ENCODE peak calls at places on chromosomes 7 and 10, in eight cellular contexts. M, G, T, L, Y, I, K and D are unnamed samples.

GRCh38 chr7:106337754-106338153 is 53.0 kb upstream of the NAMPT start:
- DNase-seq in L (no peak), Y (no peak), G (no peak), T (no peak), K (no peak), M (no peak), I (no peak), D (no peak)

GRCh38 chr10:132632091-132632561 is 94.5 kb downstream of the INPP5A start:
- DNase-seq in G (no peak), M (no peak), I (no peak), L (no peak), K (no peak), Y (no peak), T (no peak), D (no peak)

GRCh38 chr7:137753067-137753466 is 93.7 kb downstream of the DGKI start:
- DNase-seq in Y (no peak), K (no peak), I (no peak), T (no peak), G (peak; percentile 18), M (no peak), L (no peak), D (no peak)

GRCh38 chr7:51455948-51456347 is 139.3 kb upstream of the COBL start:
- DNase-seq in T (peak; percentile 91), M (no peak), L (no peak), I (no peak), K (no peak), G (peak; percentile 37), Y (no peak), D (no peak)

GRCh38 chr10:95474228-95475002 is 86.8 kb downstream of the SORBS1 start:
- DNase-seq in L (no peak), Y (no peak), G (peak; percentile 19), I (no peak), K (no peak), M (no peak), T (peak; percentile 36), D (no peak)

GRCh38 chr7:34849163-34849960 is 187.9 kb downstream of the DPY19L1 start:
- DNase-seq in M (peak; percentile 27), T (no peak), Y (no peak), L (no peak), I (peak; percentile 43), K (no peak), G (no peak), D (no peak)

GRCh38 chr10:44935201-44935960 is 24.2 kb upstream of the RASSF4 start:
- DNase-seq in K (no peak), M (no peak), L (no peak), G (no peak), I (peak; percentile 81), T (no peak), Y (no peak), D (no peak)

GRCh38 chr10:68353537-68353936 is 20.8 kb upstream of the PBLD start:
- DNase-seq in Y (no peak), L (no peak), G (no peak), M (no peak), I (no peak), T (no peak), K (no peak), D (no peak)

GRCh38 chr7:41529831-41530230 is 173.1 kb downstream of the INHBA start:
- DNase-seq in I (no peak), K (no peak), M (no peak), T (no peak), G (no peak), Y (no peak), L (no peak), D (no peak)

GRCh38 chr7:98992076-98992475 is 113.7 kb downstream of the TRRAP start:
- DNase-seq in M (no peak), I (no peak), K (no peak), T (no peak), G (no peak), Y (no peak), L (no peak), D (no peak)

GRCh38 chr7:18675579-18675978 is 180.0 kb downstream of the HDAC9 start:
- DNase-seq in I (no peak), T (no peak), G (no peak), L (no peak), K (no peak), Y (no peak), M (no peak), D (no peak)

GRCh38 chr10:129966370-129966769 is 2.3 kb upstream of the EBF3 start:
- DNase-seq in M (no peak), L (no peak), G (no peak), I (no peak), K (peak; percentile 23), T (no peak), Y (no peak), D (no peak)

GRCh38 chr7:92013611-92014010 is 72.9 kb downstream of the AKAP9 start:
- DNase-seq in M (no peak), K (no peak), L (no peak), T (no peak), Y (no peak), G (no peak), I (no peak), D (no peak)

GRCh38 chr10:109773818-109774440 is 149.4 kb downstream of the XPNPEP1 start:
- DNase-seq in Y (no peak), L (no peak), M (peak; percentile 7), G (no peak), K (peak; percentile 76), I (peak; percentile 58), T (no peak), D (peak; percentile 20)

GRCh38 chr7:155363852-155364600 is 66.3 kb downstream of the INSIG1 start:
- DNase-seq in K (no peak), L (no peak), M (no peak), Y (no peak), G (no peak), T (no peak), I (no peak), D (no peak)

GRCh38 chr7:129864042-129864441 is 88.7 kb downstream of the UBE2H start:
- DNase-seq in K (no peak), I (no peak), L (no peak), Y (no peak), G (no peak), T (no peak), M (no peak), D (no peak)

GRCh38 chr7:128842674-128843641 is 12.8 kb downstream of the FLNC start:
- DNase-seq in I (no peak), T (no peak), G (no peak), L (no peak), M (no peak), Y (no peak), K (no peak), D (no peak)

GRCh38 chr10:133124357-133125211 is 35.4 kb upstream of the KNDC1 start:
- DNase-seq in I (no peak), L (no peak), K (no peak), Y (no peak), G (no peak), M (peak; percentile 81), T (no peak), D (peak; percentile 96)

GRCh38 chr7:122255454-122255853 is 49.1 kb downstream of the FEZF1 start:
- DNase-seq in L (no peak), T (no peak), K (no peak), Y (no peak), I (no peak), G (no peak), M (no peak), D (no peak)

GRCh38 chr10:103281753-103282152 is 4.8 kb downstream of the INA start:
- DNase-seq in L (no peak), I (no peak), M (no peak), T (peak; percentile 40), G (peak; percentile 73), Y (no peak), K (peak; percentile 70), D (peak; percentile 84)

GRCh38 chr7:128215739-128216138 is 25.3 kb upstream of the LEP start:
- DNase-seq in T (no peak), L (no peak), I (no peak), Y (no peak), K (no peak), G (no peak), M (no peak), D (no peak)

GRCh38 chr7:102208826-102209225 is 77.8 kb upstream of the SH2B2 start:
- DNase-seq in Y (no peak), I (no peak), T (peak; percentile 60), G (peak; percentile 3), K (no peak), M (no peak), L (no peak), D (no peak)

GRCh38 chr7:723541-723940 is 3.0 kb upstream of the DNAAF5 start:
- DNase-seq in Y (no peak), K (no peak), G (no peak), L (no peak), I (no peak), M (no peak), T (no peak), D (peak; percentile 12)

GRCh38 chr10:23514321-23514720 is 75.4 kb downstream of the OTUD1 start:
- DNase-seq in T (no peak), K (no peak), I (peak; percentile 77), G (no peak), L (no peak), M (no peak), Y (no peak), D (no peak)

GRCh38 chr7:105828141-105828540 is 48.3 kb downstream of the ATXN7L1 start:
- DNase-seq in T (no peak), L (no peak), G (no peak), M (no peak), I (no peak), Y (no peak), K (no peak), D (no peak)

GRCh38 chr10:103106556-103106955 is 86.5 kb downstream of the NT5C2 start:
- DNase-seq in K (no peak), G (no peak), I (no peak), T (no peak), M (no peak), L (no peak), Y (no peak), D (no peak)

GRCh38 chr10:7902413-7902812 is 84.1 kb downstream of the TAF3 start:
- DNase-seq in G (no peak), K (no peak), T (no peak), I (no peak), L (no peak), M (no peak), Y (no peak), D (no peak)

GRCh38 chr10:63120554-63120953 is 12.6 kb upstream of the NRBF2 start:
- DNase-seq in Y (no peak), K (peak; percentile 91), M (no peak), I (no peak), G (no peak), L (no peak), T (no peak), D (no peak)

GRCh38 chr7:158474488-158474887 is 113.1 kb downstream of the PTPRN2 start:
- DNase-seq in M (no peak), G (no peak), K (no peak), I (no peak), L (no peak), T (no peak), Y (no peak), D (no peak)

GRCh38 chr7:128201067-128201689 is 39.9 kb upstream of the LEP start:
- DNase-seq in K (no peak), M (no peak), I (no peak), T (no peak), L (peak; percentile 4), G (no peak), Y (no peak), D (peak; percentile 99)

GRCh38 chr7:80724249-80724871 is 85.9 kb downstream of the CD36 start:
- DNase-seq in G (no peak), L (no peak), M (no peak), T (no peak), I (peak; percentile 30), Y (no peak), K (no peak), D (no peak)

GRCh38 chr7:27947581-27948278 is 207.8 kb downstream of the TAX1BP1 start:
- DNase-seq in G (no peak), Y (no peak), I (peak; percentile 51), L (no peak), T (no peak), K (no peak), M (no peak), D (no peak)

GRCh38 chr10:131406676-131407392 is 95.3 kb upstream of the TCERG1L start:
- DNase-seq in M (no peak), T (no peak), Y (no peak), G (no peak), I (no peak), K (no peak), L (no peak), D (peak; percentile 54)

GRCh38 chr10:92102601-92103213 is 179.1 kb downstream of the BTAF1 start:
- DNase-seq in G (no peak), Y (no peak), M (no peak), I (no peak), K (no peak), L (no peak), T (no peak), D (no peak)